ENCODE peak calls at places on chromosomes 3 and 15, in seven cellular contexts. X, B, W, H, D, T and O are unnamed samples.

GRCh38 chr3:107738486-107739183 is 215.9 kb downstream of the BBX start:
- DNase-seq in X (no peak), H (no peak), B (no peak), T (no peak), W (no peak), D (no peak), O (no peak)

GRCh38 chr3:177256991-177257390 is 59.7 kb upstream of the TBL1XR1 start:
- DNase-seq in X (no peak), H (no peak), D (peak), W (no peak), B (no peak), T (no peak), O (no peak)

GRCh38 chr15:64110945-64111678 is 15.3 kb downstream of the SNX1 start:
- DNase-seq in H (no peak), W (no peak), X (peak), D (no peak), B (no peak), T (no peak), O (no peak)

GRCh38 chr3:15097889-15098288 is 1.1 kb downstream of the RBSN start:
- DNase-seq in T (no peak), W (no peak), D (peak), B (no peak), H (no peak), X (no peak), O (no peak)

GRCh38 chr15:46365612-46366011 is 730.8 kb downstream of the SQOR start:
- DNase-seq in D (peak), W (no peak), X (peak), T (peak), B (no peak), H (no peak), O (no peak)

GRCh38 chr3:108564564-108564963 is 24.7 kb downstream of the CIP2A start:
- DNase-seq in B (no peak), D (no peak), T (no peak), H (no peak), W (no peak), X (no peak), O (no peak)

GRCh38 chr3:100257601-100258000 is 3.2 kb upstream of the TBC1D23 start:
- DNase-seq in W (no peak), B (no peak), X (no peak), D (peak), H (no peak), T (no peak), O (no peak)

GRCh38 chr3:38108649-38109579 is 28.0 kb downstream of the ACAA1 start:
- DNase-seq in B (no peak), X (no peak), D (no peak), H (peak), W (no peak), T (peak), O (peak)

GRCh38 chr15:38625886-38626285 is 61.3 kb upstream of the RASGRP1 start:
- DNase-seq in D (no peak), B (no peak), H (no peak), W (no peak), X (no peak), T (no peak), O (no peak)

GRCh38 chr15:58476525-58477162 is 44.9 kb downstream of the LIPC start:
- DNase-seq in H (no peak), B (no peak), X (no peak), W (no peak), D (no peak), T (no peak), O (no peak)

GRCh38 chr3:196684548-196685407 is 27.3 kb downstream of the CEP19 start:
- DNase-seq in X (peak), H (no peak), W (peak), D (peak), T (peak), B (peak), O (no peak)

GRCh38 chr3:153555919-153556318 is 393.9 kb downstream of the RAP2B start:
- DNase-seq in D (no peak), H (no peak), T (no peak), X (no peak), B (no peak), W (no peak), O (no peak)

GRCh38 chr3:143139786-143140185 is 20.2 kb downstream of the CHST2 start:
- DNase-seq in X (no peak), B (no peak), T (no peak), H (no peak), W (no peak), D (no peak), O (no peak)

GRCh38 chr3:48034000-48034516 is 17.8 kb upstream of the MAP4 start:
- DNase-seq in B (no peak), D (peak), X (peak), T (no peak), W (peak), H (no peak), O (no peak)

GRCh38 chr3:16528581-16528993 is 15.1 kb upstream of the RFTN1 start:
- DNase-seq in T (no peak), B (no peak), X (no peak), D (peak), H (no peak), W (no peak), O (no peak)

GRCh38 chr3:40172560-40172959 is 136.9 kb upstream of the EIF1B start:
- DNase-seq in W (no peak), B (no peak), T (no peak), X (peak), H (no peak), D (no peak), O (peak)

GRCh38 chr3:45654344-45654934 is 34.8 kb upstream of the SACM1L start:
- DNase-seq in W (no peak), T (no peak), H (no peak), X (no peak), D (no peak), B (no peak), O (no peak)

GRCh38 chr3:165642761-165643432 is 194.3 kb downstream of the BCHE start:
- DNase-seq in D (peak), T (no peak), B (peak), X (peak), W (no peak), H (no peak), O (no peak)

GRCh38 chr3:180048840-180049239 is 12.1 kb upstream of the PEX5L start:
- DNase-seq in X (no peak), T (no peak), W (no peak), H (no peak), D (no peak), B (no peak), O (no peak)

GRCh38 chr3:32733631-32734229 is 48.7 kb downstream of the CNOT10 start:
- DNase-seq in B (peak), W (peak), X (peak), T (no peak), D (peak), H (no peak), O (no peak)